ENCODE peak calls at places on chromosomes 12 and 14, in seven cellular contexts. Y, C, W, O, P, H and Q are unnamed samples.

GRCh38 chr14:99624024-99624423 is 20.0 kb upstream of the CCDC85C start:
- DNase-seq in Y (no peak), P (no peak), H (no peak), W (no peak), O (no peak), C (no peak), Q (no peak)

GRCh38 chr14:95195031-95195430 is 37.7 kb upstream of the DICER1 start:
- DNase-seq in Y (no peak), W (no peak), P (no peak), C (no peak), H (no peak), O (no peak), Q (no peak)

GRCh38 chr12:120696599-120696998 is 9.7 kb downstream of the MLEC start:
- DNase-seq in O (no peak), W (no peak), C (no peak), H (no peak), P (no peak), Y (no peak), Q (no peak)

GRCh38 chr12:29807125-29807524 is 23.4 kb upstream of the TMTC1 start:
- DNase-seq in O (no peak), W (no peak), H (no peak), C (no peak), Y (no peak), P (no peak), Q (no peak)

GRCh38 chr12:31900271-31900670 is 58.9 kb upstream of the RESF1 start:
- DNase-seq in O (no peak), W (no peak), P (peak), H (no peak), Y (no peak), C (no peak), Q (no peak)

GRCh38 chr14:74469548-74470518 is 23.3 kb downstream of the NPC2 start:
- DNase-seq in P (no peak), H (no peak), W (no peak), O (no peak), C (no peak), Y (no peak), Q (no peak)

GRCh38 chr14:93086441-93087055 is 29.2 kb downstream of the ITPK1 start:
- DNase-seq in O (peak), H (no peak), P (peak), W (no peak), C (no peak), Y (no peak), Q (no peak)

GRCh38 chr12:132972374-132972773 is 13.8 kb upstream of the ZNF26 start:
- DNase-seq in P (no peak), O (no peak), C (no peak), W (no peak), H (no peak), Y (no peak), Q (no peak)

GRCh38 chr14:95516554-95517209 is at the start of gene SYNE3:
- DNase-seq in W (peak), Y (peak), O (peak), P (peak), C (no peak), H (no peak), Q (peak)

GRCh38 chr14:96274122-96274910 is 18.3 kb downstream of the BDKRB1 start:
- DNase-seq in W (no peak), Y (no peak), O (no peak), C (no peak), H (no peak), P (no peak), Q (no peak)

GRCh38 chr12:106380954-106381353 is 23.4 kb downstream of the POLR3B start:
- DNase-seq in P (no peak), H (no peak), C (no peak), Y (no peak), O (no peak), W (no peak), Q (no peak)

GRCh38 chr12:93853698-93854478 is 176.7 kb downstream of the CRADD start:
- DNase-seq in Y (no peak), C (no peak), H (no peak), P (peak), W (no peak), O (no peak), Q (no peak)

DNA sequence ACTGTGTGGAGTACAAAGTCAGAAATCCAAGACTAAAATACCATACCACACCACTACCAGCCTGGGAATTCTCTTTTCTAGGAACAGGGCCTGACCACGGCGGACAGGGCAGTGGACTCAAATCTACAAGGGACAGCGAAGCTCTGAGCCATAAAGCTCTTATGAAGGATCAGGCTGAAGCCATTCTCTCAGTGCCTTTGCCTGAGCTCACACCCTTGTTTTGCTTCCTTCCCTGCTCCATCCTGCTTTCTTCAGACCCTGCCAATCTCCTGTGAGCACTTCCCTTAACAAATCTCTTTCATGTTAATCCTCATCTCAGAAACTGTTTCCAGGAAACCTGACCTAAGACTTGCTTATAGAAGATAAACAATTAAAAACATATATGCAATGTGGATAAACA is 398.5 kb downstream of the MDGA2 start:
- DNase-seq in W (no peak), Y (no peak), O (no peak), H (no peak), P (no peak), C (no peak), Q (no peak)
- TF ChIP-seq POLR2A in W (no peak), Y (no peak), O (no peak), H (no peak), P (no peak), C (no peak), Q (no peak)

DNA sequence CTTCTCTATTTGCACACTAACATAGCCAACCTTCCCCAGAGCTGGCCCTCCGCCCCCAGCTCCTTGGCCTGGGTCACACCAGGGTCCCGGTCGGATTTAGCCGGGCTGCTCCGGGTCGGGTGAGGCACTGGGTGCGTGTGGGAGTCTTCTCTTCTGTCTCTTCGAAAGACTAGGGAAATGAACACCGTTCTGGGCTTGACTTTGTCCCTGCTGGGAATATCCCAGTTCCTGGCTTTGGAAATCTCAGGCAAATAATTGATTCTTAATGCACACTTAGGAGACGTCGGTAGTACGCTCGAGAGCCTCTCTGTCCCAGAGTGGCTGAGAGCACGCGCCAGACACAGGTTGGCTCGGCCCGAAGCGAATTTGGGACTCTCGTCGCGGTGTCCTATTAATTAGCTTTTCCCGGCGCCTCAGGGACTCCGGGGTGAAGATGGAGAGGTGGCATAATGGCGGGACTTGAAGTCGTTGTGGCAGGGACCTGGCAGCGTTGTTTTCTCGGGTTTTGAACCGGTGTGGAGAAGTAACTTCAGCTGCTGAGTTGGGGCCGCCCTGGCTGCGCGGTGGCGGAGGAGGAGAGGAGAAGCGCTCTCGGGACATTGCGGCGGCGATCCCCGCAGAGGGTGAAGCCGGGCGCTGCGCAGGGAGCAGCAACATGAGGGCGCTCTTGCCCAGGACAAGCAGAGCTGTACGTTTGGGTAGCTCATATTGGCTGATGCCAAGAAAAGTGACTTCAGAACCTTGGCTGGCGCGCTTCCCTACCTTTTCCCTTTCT is 7.5 kb downstream of the FOXG1 start:
- DNase-seq in C (no peak), P (no peak), Y (no peak), H (no peak), O (no peak), W (no peak), Q (no peak)
- TF ChIP-seq CTCF in C (peak), P (no peak), Y (no peak), H (no peak), O (no peak), W (no peak), Q (no peak)

GRCh38 chr12:128418944-128419343 is 152.0 kb downstream of the TMEM132C start:
- DNase-seq in P (no peak), H (no peak), Y (no peak), W (no peak), C (no peak), O (no peak), Q (no peak)

GRCh38 chr12:128420163-128420562 is 153.2 kb downstream of the TMEM132C start:
- DNase-seq in P (no peak), Y (no peak), W (no peak), C (no peak), H (no peak), O (no peak), Q (no peak)

GRCh38 chr12:128415036-128415560 is 148.1 kb downstream of the TMEM132C start:
- DNase-seq in C (no peak), H (no peak), Y (no peak), P (no peak), O (no peak), W (no peak), Q (no peak)
- TF ChIP-seq POLR2A in C (no peak), H (no peak), Y (no peak), P (no peak), O (no peak), W (no peak), Q (no peak)

DNA sequence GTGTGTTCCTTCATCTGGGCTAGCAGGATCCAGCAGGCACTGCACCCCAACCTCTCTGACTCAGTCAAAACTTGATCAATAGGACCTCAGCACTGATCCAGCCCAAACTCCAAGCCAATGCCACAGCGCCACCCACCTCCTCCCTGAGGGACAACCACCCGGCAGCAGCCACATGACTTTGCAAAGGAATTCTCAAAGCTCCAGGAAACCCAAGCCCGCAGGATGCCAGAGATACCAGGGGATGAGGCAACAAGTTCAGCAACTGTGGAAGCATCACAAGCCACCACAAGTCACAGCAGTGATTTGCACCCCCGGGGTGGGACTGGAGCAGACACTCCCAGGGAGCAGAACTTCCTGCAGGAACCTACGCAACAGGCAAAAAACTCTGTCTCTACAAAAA is 37.3 kb downstream of the ACTN1 start:
- DNase-seq in H (no peak), C (no peak), Y (no peak), O (peak), P (no peak), W (peak), Q (peak)
- TF ChIP-seq CTCF in H (no peak), C (peak), Y (no peak), O (peak), P (no peak), W (no peak), Q (peak)

DNA sequence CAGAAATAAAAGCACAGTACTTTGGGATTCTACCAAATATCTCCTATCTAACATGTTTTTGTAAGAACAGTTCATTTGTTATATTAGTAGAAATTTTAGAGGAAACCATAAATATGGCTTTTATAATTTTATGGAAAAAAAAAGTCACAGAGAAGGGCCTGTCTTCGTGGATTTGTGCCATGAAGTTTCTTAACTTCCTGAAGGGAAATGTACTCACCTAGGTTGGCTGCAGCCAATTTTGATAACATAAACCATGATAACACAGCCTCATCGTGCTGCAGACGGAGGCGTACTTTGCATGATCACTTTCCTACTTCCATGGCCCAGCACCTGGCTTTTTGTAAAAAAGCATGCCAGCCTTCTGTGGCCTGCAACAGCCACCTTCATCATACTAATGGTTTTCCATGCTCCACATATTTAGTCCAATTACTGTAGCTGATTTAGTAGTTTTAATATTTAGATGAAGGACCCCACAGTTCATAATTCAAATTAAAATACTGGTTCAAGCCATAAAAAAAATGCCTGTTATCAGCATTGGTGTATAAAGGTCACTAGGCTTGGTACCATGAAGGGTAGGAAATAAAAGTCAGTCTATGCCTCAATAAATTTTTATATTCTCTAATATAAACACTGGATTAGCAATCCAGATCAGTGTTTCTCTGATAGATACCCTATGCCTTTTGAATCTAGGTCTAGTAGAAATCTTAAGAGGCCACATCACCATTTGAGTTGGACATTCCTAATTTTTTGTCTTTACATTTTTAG is 163.4 kb upstream of the HIF1A start:
- DNase-seq in C (no peak), H (no peak), Y (no peak), P (no peak), W (no peak), O (no peak), Q (no peak)
- TF ChIP-seq POLR2A in C (no peak), H (no peak), Y (no peak), P (no peak), W (no peak), O (no peak), Q (no peak)

GRCh38 chr12:92654929-92655328 is 47.9 kb upstream of the PLEKHG7 start:
- DNase-seq in O (no peak), W (no peak), H (no peak), C (no peak), Y (peak), P (no peak), Q (no peak)

GRCh38 chr12:92648242-92649031 is 54.4 kb upstream of the PLEKHG7 start:
- DNase-seq in C (no peak), W (no peak), Y (no peak), O (no peak), H (no peak), P (no peak), Q (no peak)

GRCh38 chr12:92649511-92650227 is 53.1 kb upstream of the PLEKHG7 start:
- DNase-seq in Y (peak), P (peak), C (no peak), O (peak), W (peak), H (peak), Q (no peak)

DNA sequence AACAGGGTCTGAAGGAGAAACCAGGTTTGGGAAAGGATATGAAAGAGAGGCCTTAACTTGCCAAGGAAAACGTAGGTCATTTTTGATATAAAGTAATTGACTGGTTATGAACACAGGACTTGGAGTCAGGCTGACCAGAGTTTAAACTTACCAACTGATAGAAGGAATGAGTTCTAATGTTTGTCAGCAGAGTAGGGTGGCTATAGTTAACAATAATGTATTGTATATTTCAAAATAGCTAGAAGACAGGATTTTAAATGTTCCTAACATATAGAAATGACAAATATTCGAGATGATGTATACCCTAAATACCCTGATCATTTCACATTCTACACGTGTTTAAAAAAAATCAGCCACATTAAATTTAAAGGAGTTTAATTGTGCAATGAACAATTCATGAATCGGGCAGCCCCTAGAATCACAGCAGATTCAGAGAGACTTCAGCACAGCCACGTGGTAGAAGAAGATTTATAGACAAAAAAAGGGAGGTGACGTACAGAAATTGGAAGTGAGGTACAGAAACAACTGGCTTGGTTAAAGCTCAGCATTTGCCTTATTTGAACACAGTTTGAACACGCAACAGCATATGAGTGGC is 52.5 kb upstream of the PLEKHG7 start:
- DNase-seq in O (no peak), Y (no peak), H (no peak), C (no peak), P (no peak), W (no peak), Q (no peak)
- TF ChIP-seq CTCF in O (no peak), Y (no peak), H (no peak), C (no peak), P (no peak), W (no peak), Q (no peak)

GRCh38 chr12:79063258-79063657 is 198.7 kb downstream of the SYT1 start:
- DNase-seq in H (no peak), O (no peak), P (no peak), Y (no peak), C (no peak), W (no peak), Q (no peak)
- TF ChIP-seq POLR2A in H (no peak), O (no peak), P (no peak), Y (no peak), C (no peak), W (no peak), Q (no peak)

GRCh38 chr12:28190321-28191017 is at the start of gene CCDC91:
- DNase-seq in P (peak), Y (peak), H (peak), W (peak), O (peak), C (peak), Q (peak)
- TF ChIP-seq CTCF in P (no peak), Y (no peak), H (no peak), W (no peak), O (peak), C (peak), Q (no peak)

GRCh38 chr12:111775205-111776193 is 8.8 kb downstream of the ALDH2 start:
- DNase-seq in H (no peak), O (peak), W (peak), P (peak), C (no peak), Y (peak), Q (peak)
- TF ChIP-seq POLR2A in H (no peak), O (no peak), W (no peak), P (peak), C (peak), Y (peak), Q (peak)

GRCh38 chr14:66163023-66163422 is 323.1 kb upstream of the CCDC196 start:
- DNase-seq in P (no peak), H (no peak), Y (no peak), W (no peak), O (no peak), C (no peak), Q (no peak)
- TF ChIP-seq CTCF in P (no peak), H (no peak), Y (no peak), W (no peak), O (no peak), C (no peak), Q (no peak)